ENCODE peak calls at places on chromosomes 7 and 10, in five cellular contexts. F is B cell; P is activated naive CD8-positive, alpha-beta T cell treated with anti-CD3 and anti-CD28 coated beads, Interleukin-2, amount 50 U/mL, for 24 hours; L is body of pancreas; R is ascending aorta. S is an unnamed sample.

GRCh38 chr7:41107938-41108448 is 594.9 kb downstream of the INHBA start:
- DNase-seq in F (no peak), P (no peak), L (no peak), R (no peak), S (no peak)

GRCh38 chr7:77566421-77566820 is 29.3 kb downstream of the PTPN12 start:
- DNase-seq in F (no peak), P (no peak), L (no peak), R (no peak), S (no peak)

GRCh38 chr10:30704016-30704600 is 74.6 kb upstream of the LYZL2 start:
- DNase-seq in F (no peak), P (no peak), L (no peak), R (no peak), S (no peak)

GRCh38 chr10:69801094-69801433 is 642 bp upstream of the COL13A1 start:
- DNase-seq in F (no peak), P (peak; percentile 53), L (peak; percentile 44), R (peak; percentile 83), S (no peak)

GRCh38 chr7:75732764-75733630 is 5.7 kb downstream of the HIP1 start:
- DNase-seq in F (no peak), P (no peak), L (no peak), R (no peak), S (no peak)

GRCh38 chr7:21965318-21965717 is 19.6 kb upstream of the CDCA7L start:
- DNase-seq in F (no peak), P (no peak), L (no peak), R (no peak), S (no peak)

GRCh38 chr7:92834661-92835139 is 1.7 kb downstream of the CDK6 start:
- DNase-seq in F (peak; percentile 38), P (no peak), L (peak; percentile 25), R (no peak), S (no peak)

GRCh38 chr10:124346831-124347230 is 71.9 kb downstream of the OAT start:
- DNase-seq in F (no peak), P (no peak), L (no peak), R (no peak), S (no peak)

GRCh38 chr10:42875792-42876191 is 93.2 kb downstream of the BMS1 start:
- DNase-seq in F (no peak), P (no peak), L (peak; percentile 12), R (no peak), S (no peak)

GRCh38 chr7:91344911-91345310 is 80.7 kb downstream of the FZD1 start:
- DNase-seq in F (no peak), P (no peak), L (no peak), R (no peak), S (no peak)

GRCh38 chr10:20616918-20617801 is 280.0 kb downstream of the NEBL start:
- DNase-seq in F (no peak), P (no peak), L (no peak), R (no peak), S (no peak)

GRCh38 chr7:82740246-82740848 is 296.8 kb upstream of the CACNA2D1 start:
- DNase-seq in F (no peak), P (peak; percentile 8), L (peak; percentile 23), R (no peak), S (no peak)

GRCh38 chr7:17236603-17237002 is 61.8 kb upstream of the AHR start:
- DNase-seq in F (no peak), P (no peak), L (no peak), R (no peak), S (no peak)

GRCh38 chr10:89278034-89278535 is 23.8 kb upstream of the IFIT2 start:
- DNase-seq in F (no peak), P (no peak), L (peak; percentile 84), R (peak; percentile 88), S (no peak)

GRCh38 chr10:120646738-120647427 is 189.9 kb downstream of the PLPP4 start:
- DNase-seq in F (no peak), P (no peak), L (no peak), R (no peak), S (no peak)

GRCh38 chr10:121453160-121453559 is 145.1 kb downstream of the FGFR2 start:
- DNase-seq in F (no peak), P (no peak), L (no peak), R (no peak), S (no peak)

GRCh38 chr10:103856497-103857175 is 1.3 kb upstream of the SH3PXD2A start:
- DNase-seq in F (no peak), P (no peak), L (no peak), R (no peak), S (no peak)

GRCh38 chr10:338176-339037 is 203.2 kb downstream of the ZMYND11 start:
- DNase-seq in F (no peak), P (no peak), L (peak; percentile 44), R (peak; percentile 73), S (peak; percentile 52)

S was measured in substantia nigra.